ENCODE peak calls at places on chromosomes 7 and 10, in nine cellular contexts. Q is BJ; H is HTR-8/SVneo; A is ELR; T is dorsolateral prefrontal cortex; O is frontal cortex; B is stimulated activated CD4-positive, alpha-beta T cell treated with anti-CD3 and anti-CD28 coated beads, Interleukin-4, amount 100 ng/mL, for 4 hours; Y is NCI-H2081; K is right lobe of liver. G is an unnamed sample.

GRCh38 chr10:63605568-63605967 is 84.4 kb downstream of the REEP3 start:
- DNase-seq in Q (no peak), H (no peak), A (peak), T (peak), O (peak), B (no peak), Y (no peak), K (no peak), G (no peak)

GRCh38 chr10:124603376-124604213 is 140.6 kb downstream of the FAM53B start:
- DNase-seq in Q (no peak), H (no peak), A (no peak), T (no peak), O (no peak), B (no peak), Y (no peak), K (peak), G (no peak)

GRCh38 chr7:3408814-3409595 is 108.0 kb downstream of the SDK1 start:
- DNase-seq in Q (no peak), H (no peak), A (no peak), T (no peak), O (no peak), B (no peak), Y (no peak), K (no peak), G (no peak)

GRCh38 chr10:116744163-116744788 is 1.9 kb upstream of the HSPA12A start:
- DNase-seq in Q (no peak), H (no peak), A (no peak), T (no peak), O (no peak), B (no peak), Y (no peak), K (no peak), G (no peak)

GRCh38 chr10:58322072-58322834 is 12.6 kb upstream of the UBE2D1 start:
- DNase-seq in Q (no peak), H (no peak), A (peak), T (no peak), O (no peak), B (no peak), Y (no peak), K (no peak), G (no peak)

GRCh38 chr10:119655566-119656001 is 4.4 kb downstream of the BAG3 start:
- DNase-seq in Q (peak), H (peak), A (peak), T (no peak), O (no peak), B (peak), Y (no peak), K (no peak), G (no peak)

GRCh38 chr7:15764986-15765385 is 78.5 kb upstream of the MEOX2 start:
- DNase-seq in Q (no peak), H (no peak), A (no peak), T (no peak), O (no peak), B (no peak), Y (no peak), K (no peak), G (no peak)

GRCh38 chr10:33139191-33139646 is 181.2 kb upstream of the ITGB1 start:
- DNase-seq in Q (no peak), H (no peak), A (no peak), T (no peak), O (no peak), B (peak), Y (no peak), K (no peak), G (no peak)

GRCh38 chr10:126147866-126148578 is 240.3 kb downstream of the ADAM12 start:
- DNase-seq in Q (no peak), H (no peak), A (peak), T (no peak), O (no peak), B (no peak), Y (no peak), K (no peak), G (no peak)

GRCh38 chr7:80357530-80357929 is 154.3 kb downstream of the GNAT3 start:
- DNase-seq in Q (no peak), H (no peak), A (no peak), T (no peak), O (no peak), B (no peak), Y (no peak), K (no peak), G (no peak)

GRCh38 chr7:27167170-27167505 is 1.8 kb upstream of the HOXA9 start:
- DNase-seq in Q (no peak), H (no peak), A (peak), T (no peak), O (no peak), B (no peak), Y (peak), K (peak), G (no peak)

GRCh38 chr7:138480527-138480926 is 20.5 kb downstream of the TRIM24 start:
- DNase-seq in Q (no peak), H (no peak), A (no peak), T (no peak), O (no peak), B (no peak), Y (no peak), K (no peak), G (no peak)

GRCh38 chr10:129950651-129951050 is 13.4 kb downstream of the EBF3 start:
- DNase-seq in Q (no peak), H (no peak), A (no peak), T (no peak), O (no peak), B (no peak), Y (no peak), K (no peak), G (no peak)

GRCh38 chr7:73570521-73570920 is 7.9 kb downstream of the TBL2 start:
- DNase-seq in Q (no peak), H (no peak), A (no peak), T (no peak), O (no peak), B (no peak), Y (no peak), K (peak), G (no peak)

GRCh38 chr10:12914111-12914510 is 87.4 kb downstream of the CCDC3 start:
- DNase-seq in Q (no peak), H (no peak), A (no peak), T (no peak), O (no peak), B (no peak), Y (no peak), K (no peak), G (no peak)

GRCh38 chr7:6423942-6424701 is 23.6 kb downstream of the DAGLB start:
- DNase-seq in Q (no peak), H (no peak), A (no peak), T (peak), O (no peak), B (no peak), Y (no peak), K (peak), G (no peak)

GRCh38 chr7:98628916-98629525 is 11.9 kb downstream of the NPTX2 start:
- DNase-seq in Q (no peak), H (no peak), A (no peak), T (no peak), O (no peak), B (no peak), Y (no peak), K (no peak), G (no peak)

GRCh38 chr10:44925224-44925623 is 14.1 kb downstream of the TMEM72 start:
- DNase-seq in Q (no peak), H (peak), A (peak), T (no peak), O (no peak), B (no peak), Y (no peak), K (no peak), G (peak)

GRCh38 chr7:22849662-22850061 is 27.0 kb upstream of the TOMM7 start:
- DNase-seq in Q (no peak), H (no peak), A (no peak), T (no peak), O (no peak), B (no peak), Y (no peak), K (no peak), G (no peak)

GRCh38 chr7:51949726-51950644 is 633.4 kb upstream of the COBL start:
- DNase-seq in Q (no peak), H (no peak), A (no peak), T (no peak), O (no peak), B (no peak), Y (peak), K (no peak), G (peak)

GRCh38 chr7:146635200-146636032 is 518.8 kb downstream of the CNTNAP2 start:
- DNase-seq in Q (no peak), H (no peak), A (no peak), T (no peak), O (no peak), B (no peak), Y (peak), K (no peak), G (no peak)

GRCh38 chr10:86331861-86332260 is 34.7 kb downstream of the GRID1 start:
- DNase-seq in Q (no peak), H (no peak), A (no peak), T (no peak), O (no peak), B (no peak), Y (no peak), K (peak), G (no peak)

GRCh38 chr10:47423476-47423875 is 39.4 kb upstream of the ZNF488 start:
- DNase-seq in Q (no peak), H (no peak), A (peak), T (no peak), O (no peak), B (no peak), Y (no peak), K (no peak), G (no peak)

GRCh38 chr10:119908201-119908600 is 15.7 kb downstream of the SEC23IP start:
- DNase-seq in Q (no peak), H (no peak), A (no peak), T (no peak), O (no peak), B (no peak), Y (no peak), K (no peak), G (no peak)

GRCh38 chr10:3159160-3159559 is 13.4 kb downstream of the PITRM1 start:
- DNase-seq in Q (no peak), H (no peak), A (no peak), T (no peak), O (no peak), B (no peak), Y (no peak), K (no peak), G (no peak)